ENCODE peak calls at places on chromosomes 13 and 19, in nine cellular contexts. One of them, this sample, is unnamed.

GRCh38 chr19:33156354-33156753 is 24.4 kb downstream of the WDR88 start:
- DNase-seq in progenitor cell of endocrine pancreas: no peak
- DNase-seq in MCF 10A: peak
- DNase-seq in RKO: peak
- DNase-seq in SJSA1: no peak
- DNase-seq in stimulated activated CD8-positive, alpha-beta memory T cell treated with anti-CD3 and anti-CD28 coated beads, Interleukin-7, amount 100 ng/mL, for 1 hour: no peak
- DNase-seq in cardiac muscle cell: no peak
- DNase-seq in tibial artery: no peak
- DNase-seq in IMR-90: peak
- DNase-seq in this sample: no peak

GRCh38 chr13:98768522-98768921 is 16.1 kb upstream of the SLC15A1 start:
- DNase-seq in progenitor cell of endocrine pancreas: no peak
- DNase-seq in MCF 10A: peak
- DNase-seq in RKO: no peak
- DNase-seq in SJSA1: no peak
- DNase-seq in stimulated activated CD8-positive, alpha-beta memory T cell treated with anti-CD3 and anti-CD28 coated beads, Interleukin-7, amount 100 ng/mL, for 1 hour: no peak
- DNase-seq in cardiac muscle cell: no peak
- DNase-seq in tibial artery: no peak
- DNase-seq in IMR-90: no peak
- DNase-seq in this sample: no peak

GRCh38 chr19:47540748-47541147 is 25.9 kb upstream of the NAPA start:
- DNase-seq in progenitor cell of endocrine pancreas: no peak
- DNase-seq in MCF 10A: no peak
- DNase-seq in RKO: no peak
- DNase-seq in SJSA1: no peak
- DNase-seq in stimulated activated CD8-positive, alpha-beta memory T cell treated with anti-CD3 and anti-CD28 coated beads, Interleukin-7, amount 100 ng/mL, for 1 hour: no peak
- DNase-seq in cardiac muscle cell: peak
- DNase-seq in tibial artery: no peak
- DNase-seq in IMR-90: peak
- DNase-seq in this sample: no peak

GRCh38 chr19:3606690-3607289 is at the start of gene TBXA2R:
- DNase-seq in progenitor cell of endocrine pancreas: no peak
- DNase-seq in MCF 10A: peak
- DNase-seq in RKO: peak
- DNase-seq in SJSA1: no peak
- DNase-seq in stimulated activated CD8-positive, alpha-beta memory T cell treated with anti-CD3 and anti-CD28 coated beads, Interleukin-7, amount 100 ng/mL, for 1 hour: peak
- DNase-seq in cardiac muscle cell: peak
- DNase-seq in tibial artery: peak
- DNase-seq in IMR-90: peak
- DNase-seq in this sample: peak

GRCh38 chr19:8213827-8214672 is 4.9 kb downstream of the CERS4 start:
- DNase-seq in progenitor cell of endocrine pancreas: no peak
- DNase-seq in MCF 10A: no peak
- DNase-seq in RKO: no peak
- DNase-seq in SJSA1: no peak
- DNase-seq in stimulated activated CD8-positive, alpha-beta memory T cell treated with anti-CD3 and anti-CD28 coated beads, Interleukin-7, amount 100 ng/mL, for 1 hour: no peak
- DNase-seq in cardiac muscle cell: no peak
- DNase-seq in tibial artery: no peak
- DNase-seq in IMR-90: no peak
- DNase-seq in this sample: no peak

GRCh38 chr19:12766051-12766521 is 9.3 kb downstream of the HOOK2 start:
- DNase-seq in progenitor cell of endocrine pancreas: peak
- DNase-seq in MCF 10A: peak
- DNase-seq in RKO: peak
- DNase-seq in SJSA1: peak
- DNase-seq in stimulated activated CD8-positive, alpha-beta memory T cell treated with anti-CD3 and anti-CD28 coated beads, Interleukin-7, amount 100 ng/mL, for 1 hour: peak
- DNase-seq in cardiac muscle cell: peak
- DNase-seq in tibial artery: peak
- DNase-seq in IMR-90: peak
- DNase-seq in this sample: no peak

GRCh38 chr13:46640843-46641242 is 87.9 kb downstream of the LRCH1 start:
- DNase-seq in progenitor cell of endocrine pancreas: no peak
- DNase-seq in MCF 10A: peak
- DNase-seq in RKO: no peak
- DNase-seq in SJSA1: no peak
- DNase-seq in stimulated activated CD8-positive, alpha-beta memory T cell treated with anti-CD3 and anti-CD28 coated beads, Interleukin-7, amount 100 ng/mL, for 1 hour: no peak
- DNase-seq in cardiac muscle cell: no peak
- DNase-seq in tibial artery: no peak
- DNase-seq in IMR-90: peak
- DNase-seq in this sample: no peak

GRCh38 chr19:44800461-44800860 is 8.4 kb upstream of the BCAM start:
- DNase-seq in progenitor cell of endocrine pancreas: peak
- DNase-seq in MCF 10A: peak
- DNase-seq in RKO: peak
- DNase-seq in SJSA1: peak
- DNase-seq in stimulated activated CD8-positive, alpha-beta memory T cell treated with anti-CD3 and anti-CD28 coated beads, Interleukin-7, amount 100 ng/mL, for 1 hour: peak
- DNase-seq in cardiac muscle cell: peak
- DNase-seq in tibial artery: peak
- DNase-seq in IMR-90: peak
- DNase-seq in this sample: peak

GRCh38 chr19:6667114-6667627 is 2.8 kb downstream of the TNFSF14 start:
- DNase-seq in progenitor cell of endocrine pancreas: no peak
- DNase-seq in MCF 10A: peak
- DNase-seq in RKO: no peak
- DNase-seq in SJSA1: no peak
- DNase-seq in stimulated activated CD8-positive, alpha-beta memory T cell treated with anti-CD3 and anti-CD28 coated beads, Interleukin-7, amount 100 ng/mL, for 1 hour: no peak
- DNase-seq in cardiac muscle cell: no peak
- DNase-seq in tibial artery: no peak
- DNase-seq in IMR-90: no peak
- DNase-seq in this sample: peak

GRCh38 chr19:56333506-56333905 is 18.9 kb upstream of the ZSCAN5A start:
- DNase-seq in progenitor cell of endocrine pancreas: peak
- DNase-seq in MCF 10A: peak
- DNase-seq in RKO: peak
- DNase-seq in SJSA1: no peak
- DNase-seq in stimulated activated CD8-positive, alpha-beta memory T cell treated with anti-CD3 and anti-CD28 coated beads, Interleukin-7, amount 100 ng/mL, for 1 hour: peak
- DNase-seq in cardiac muscle cell: peak
- DNase-seq in tibial artery: no peak
- DNase-seq in IMR-90: peak
- DNase-seq in this sample: peak

GRCh38 chr13:24207841-24208240 is 47.3 kb downstream of the SPATA13 start:
- DNase-seq in progenitor cell of endocrine pancreas: no peak
- DNase-seq in MCF 10A: no peak
- DNase-seq in RKO: no peak
- DNase-seq in SJSA1: no peak
- DNase-seq in stimulated activated CD8-positive, alpha-beta memory T cell treated with anti-CD3 and anti-CD28 coated beads, Interleukin-7, amount 100 ng/mL, for 1 hour: no peak
- DNase-seq in cardiac muscle cell: no peak
- DNase-seq in tibial artery: no peak
- DNase-seq in IMR-90: no peak
- DNase-seq in this sample: no peak

GRCh38 chr19:12140545-12141404 is 625 bp upstream of the ZNF20 start:
- DNase-seq in progenitor cell of endocrine pancreas: peak
- DNase-seq in MCF 10A: peak
- DNase-seq in RKO: peak
- DNase-seq in SJSA1: peak
- DNase-seq in stimulated activated CD8-positive, alpha-beta memory T cell treated with anti-CD3 and anti-CD28 coated beads, Interleukin-7, amount 100 ng/mL, for 1 hour: peak
- DNase-seq in cardiac muscle cell: peak
- DNase-seq in tibial artery: peak
- DNase-seq in IMR-90: peak
- DNase-seq in this sample: peak

GRCh38 chr19:21483589-21484170 is 21.7 kb upstream of the ZNF429 start:
- DNase-seq in progenitor cell of endocrine pancreas: no peak
- DNase-seq in MCF 10A: no peak
- DNase-seq in RKO: peak
- DNase-seq in SJSA1: no peak
- DNase-seq in stimulated activated CD8-positive, alpha-beta memory T cell treated with anti-CD3 and anti-CD28 coated beads, Interleukin-7, amount 100 ng/mL, for 1 hour: peak
- DNase-seq in cardiac muscle cell: peak
- DNase-seq in tibial artery: peak
- DNase-seq in IMR-90: no peak
- DNase-seq in this sample: peak

GRCh38 chr13:66847541-66847940 is 382.6 kb downstream of the PCDH9 start:
- DNase-seq in progenitor cell of endocrine pancreas: no peak
- DNase-seq in MCF 10A: no peak
- DNase-seq in RKO: no peak
- DNase-seq in SJSA1: no peak
- DNase-seq in stimulated activated CD8-positive, alpha-beta memory T cell treated with anti-CD3 and anti-CD28 coated beads, Interleukin-7, amount 100 ng/mL, for 1 hour: no peak
- DNase-seq in cardiac muscle cell: no peak
- DNase-seq in tibial artery: no peak
- DNase-seq in IMR-90: no peak
- DNase-seq in this sample: no peak

GRCh38 chr19:9909251-9909650 is 27.1 kb downstream of the OLFM2 start:
- DNase-seq in progenitor cell of endocrine pancreas: no peak
- DNase-seq in MCF 10A: no peak
- DNase-seq in RKO: no peak
- DNase-seq in SJSA1: no peak
- DNase-seq in stimulated activated CD8-positive, alpha-beta memory T cell treated with anti-CD3 and anti-CD28 coated beads, Interleukin-7, amount 100 ng/mL, for 1 hour: no peak
- DNase-seq in cardiac muscle cell: no peak
- DNase-seq in tibial artery: no peak
- DNase-seq in IMR-90: no peak
- DNase-seq in this sample: no peak

GRCh38 chr13:28533049-28533436 is 38.1 kb upstream of the FLT1 start:
- DNase-seq in progenitor cell of endocrine pancreas: no peak
- DNase-seq in MCF 10A: no peak
- DNase-seq in RKO: no peak
- DNase-seq in SJSA1: no peak
- DNase-seq in stimulated activated CD8-positive, alpha-beta memory T cell treated with anti-CD3 and anti-CD28 coated beads, Interleukin-7, amount 100 ng/mL, for 1 hour: no peak
- DNase-seq in cardiac muscle cell: no peak
- DNase-seq in tibial artery: no peak
- DNase-seq in IMR-90: no peak
- DNase-seq in this sample: no peak

GRCh38 chr19:4183967-4184717 is 1.7 kb downstream of the ANKRD24 start:
- DNase-seq in progenitor cell of endocrine pancreas: no peak
- DNase-seq in MCF 10A: peak
- DNase-seq in RKO: no peak
- DNase-seq in SJSA1: no peak
- DNase-seq in stimulated activated CD8-positive, alpha-beta memory T cell treated with anti-CD3 and anti-CD28 coated beads, Interleukin-7, amount 100 ng/mL, for 1 hour: no peak
- DNase-seq in cardiac muscle cell: no peak
- DNase-seq in tibial artery: peak
- DNase-seq in IMR-90: no peak
- DNase-seq in this sample: no peak

GRCh38 chr19:6564393-6564792 is 26.6 kb downstream of the CD70 start:
- DNase-seq in progenitor cell of endocrine pancreas: no peak
- DNase-seq in MCF 10A: peak
- DNase-seq in RKO: peak
- DNase-seq in SJSA1: no peak
- DNase-seq in stimulated activated CD8-positive, alpha-beta memory T cell treated with anti-CD3 and anti-CD28 coated beads, Interleukin-7, amount 100 ng/mL, for 1 hour: no peak
- DNase-seq in cardiac muscle cell: no peak
- DNase-seq in tibial artery: no peak
- DNase-seq in IMR-90: no peak
- DNase-seq in this sample: no peak

GRCh38 chr13:61728468-61728867 is 312.8 kb upstream of the PCDH20 start:
- DNase-seq in progenitor cell of endocrine pancreas: no peak
- DNase-seq in MCF 10A: peak
- DNase-seq in RKO: no peak
- DNase-seq in SJSA1: no peak
- DNase-seq in stimulated activated CD8-positive, alpha-beta memory T cell treated with anti-CD3 and anti-CD28 coated beads, Interleukin-7, amount 100 ng/mL, for 1 hour: no peak
- DNase-seq in cardiac muscle cell: peak
- DNase-seq in tibial artery: no peak
- DNase-seq in IMR-90: no peak
- DNase-seq in this sample: no peak

GRCh38 chr19:14540741-14541525 is 11.5 kb downstream of the TECR start:
- DNase-seq in progenitor cell of endocrine pancreas: no peak
- DNase-seq in MCF 10A: no peak
- DNase-seq in RKO: no peak
- DNase-seq in SJSA1: no peak
- DNase-seq in stimulated activated CD8-positive, alpha-beta memory T cell treated with anti-CD3 and anti-CD28 coated beads, Interleukin-7, amount 100 ng/mL, for 1 hour: no peak
- DNase-seq in cardiac muscle cell: no peak
- DNase-seq in tibial artery: no peak
- DNase-seq in IMR-90: no peak
- DNase-seq in this sample: no peak

GRCh38 chr13:93788456-93788855 is 561.8 kb downstream of the GPC6 start:
- DNase-seq in progenitor cell of endocrine pancreas: no peak
- DNase-seq in MCF 10A: no peak
- DNase-seq in RKO: no peak
- DNase-seq in SJSA1: no peak
- DNase-seq in stimulated activated CD8-positive, alpha-beta memory T cell treated with anti-CD3 and anti-CD28 coated beads, Interleukin-7, amount 100 ng/mL, for 1 hour: no peak
- DNase-seq in cardiac muscle cell: no peak
- DNase-seq in tibial artery: no peak
- DNase-seq in IMR-90: no peak
- DNase-seq in this sample: no peak

GRCh38 chr19:42831221-42832019 is 48.1 kb downstream of the PSG1 start:
- DNase-seq in progenitor cell of endocrine pancreas: no peak
- DNase-seq in MCF 10A: peak
- DNase-seq in RKO: no peak
- DNase-seq in SJSA1: no peak
- DNase-seq in stimulated activated CD8-positive, alpha-beta memory T cell treated with anti-CD3 and anti-CD28 coated beads, Interleukin-7, amount 100 ng/mL, for 1 hour: no peak
- DNase-seq in cardiac muscle cell: no peak
- DNase-seq in tibial artery: no peak
- DNase-seq in IMR-90: no peak
- DNase-seq in this sample: no peak

GRCh38 chr13:40665061-40665753 is 1.2 kb downstream of the FOXO1 start:
- DNase-seq in progenitor cell of endocrine pancreas: peak
- DNase-seq in MCF 10A: peak
- DNase-seq in RKO: peak
- DNase-seq in SJSA1: no peak
- DNase-seq in stimulated activated CD8-positive, alpha-beta memory T cell treated with anti-CD3 and anti-CD28 coated beads, Interleukin-7, amount 100 ng/mL, for 1 hour: no peak
- DNase-seq in cardiac muscle cell: peak
- DNase-seq in tibial artery: peak
- DNase-seq in IMR-90: no peak
- DNase-seq in this sample: peak

GRCh38 chr13:59409211-59409610 is 754.5 kb downstream of the DIAPH3 start:
- DNase-seq in progenitor cell of endocrine pancreas: no peak
- DNase-seq in MCF 10A: no peak
- DNase-seq in RKO: no peak
- DNase-seq in SJSA1: no peak
- DNase-seq in stimulated activated CD8-positive, alpha-beta memory T cell treated with anti-CD3 and anti-CD28 coated beads, Interleukin-7, amount 100 ng/mL, for 1 hour: no peak
- DNase-seq in cardiac muscle cell: no peak
- DNase-seq in tibial artery: no peak
- DNase-seq in IMR-90: peak
- DNase-seq in this sample: no peak

GRCh38 chr19:12790628-12791344 is 500 bp upstream of the JUNB start:
- DNase-seq in progenitor cell of endocrine pancreas: no peak
- DNase-seq in MCF 10A: no peak
- DNase-seq in RKO: no peak
- DNase-seq in SJSA1: no peak
- DNase-seq in stimulated activated CD8-positive, alpha-beta memory T cell treated with anti-CD3 and anti-CD28 coated beads, Interleukin-7, amount 100 ng/mL, for 1 hour: no peak
- DNase-seq in cardiac muscle cell: no peak
- DNase-seq in tibial artery: no peak
- DNase-seq in IMR-90: no peak
- DNase-seq in this sample: no peak

GRCh38 chr13:28329395-28330158 is 165.4 kb downstream of the FLT1 start:
- DNase-seq in progenitor cell of endocrine pancreas: no peak
- DNase-seq in MCF 10A: peak
- DNase-seq in RKO: no peak
- DNase-seq in SJSA1: peak
- DNase-seq in stimulated activated CD8-positive, alpha-beta memory T cell treated with anti-CD3 and anti-CD28 coated beads, Interleukin-7, amount 100 ng/mL, for 1 hour: no peak
- DNase-seq in cardiac muscle cell: no peak
- DNase-seq in tibial artery: no peak
- DNase-seq in IMR-90: peak
- DNase-seq in this sample: no peak

This sample was measured in effector CD4-positive, alpha-beta T cell.